ENCODE peak calls at places on chromosomes 3 and 15, in ten cellular contexts. U is activated CD8-positive, alpha-beta memory T cell treated with anti-CD3 and anti-CD28 coated beads, Interleukin-2, amount 10 ng/mL, durations not matched to agents 7 days and 5 days; K is stimulated activated CD8-positive, alpha-beta memory T cell treated with anti-CD3 and anti-CD28 coated beads, Interleukin-4, amount 100 ng/mL, for 24 hours; O is AG10803; Y is AG08396; P is AG09309; R is GM12864; C is NCI-H510A; N is HEK293T; T is heart right ventricle. I is an unnamed sample.

GRCh38 chr15:55780292-55780691 is 37.3 kb upstream of the PRTG start:
- DNase-seq in K (no peak), P (no peak), U (no peak), O (no peak), Y (no peak), C (no peak), R (no peak), N (no peak), T (no peak), I (no peak)

GRCh38 chr3:62589078-62589477 is 215.7 kb upstream of the FEZF2 start:
- DNase-seq in C (no peak), N (no peak), O (no peak), Y (no peak), P (no peak), U (no peak), R (no peak), T (no peak), K (no peak), I (no peak)

GRCh38 chr15:83695246-83695645 is 41.3 kb downstream of the ADAMTSL3 start:
- DNase-seq in C (no peak), O (no peak), R (no peak), P (no peak), K (no peak), N (no peak), T (no peak), Y (no peak), U (no peak), I (no peak)

GRCh38 chr3:127802620-127803019 is 19.7 kb downstream of the MGLL start:
- DNase-seq in T (no peak), R (no peak), U (no peak), N (no peak), C (no peak), P (no peak), Y (no peak), O (no peak), K (no peak), I (no peak)

GRCh38 chr15:55587321-55588069 is 650 bp downstream of the PYGO1 start:
- DNase-seq in R (no peak), Y (peak; percentile 83), K (no peak), N (peak; percentile 42), C (peak; percentile 16), P (no peak), O (peak; percentile 36), U (no peak), T (peak; percentile 5), I (no peak)

GRCh38 chr3:162641869-162642350 is 1145.3 kb downstream of the OTOL1 start:
- DNase-seq in O (no peak), Y (no peak), C (no peak), R (no peak), T (no peak), P (no peak), K (no peak), U (no peak), N (no peak), I (no peak)

GRCh38 chr3:60125686-60126085 is 1075.9 kb upstream of the CFAP20DC start:
- DNase-seq in R (no peak), T (no peak), U (no peak), O (no peak), C (no peak), Y (no peak), K (no peak), N (no peak), P (no peak), I (no peak)

GRCh38 chr3:8366214-8366613 is 135.4 kb upstream of the LMCD1 start:
- DNase-seq in R (no peak), U (no peak), N (no peak), T (no peak), O (no peak), K (no peak), Y (no peak), P (no peak), C (no peak), I (no peak)

GRCh38 chr3:183189641-183190040 is 27.1 kb upstream of the LAMP3 start:
- DNase-seq in N (no peak), U (no peak), T (no peak), Y (no peak), R (no peak), P (no peak), C (no peak), K (no peak), O (no peak), I (no peak)